ENCODE peak calls at places on chromosomes 3 and 15, in five cellular contexts. W, E, D, Q and S are unnamed samples.

GRCh38 chr3:103963599-103963998 is 1403.1 kb upstream of the ALCAM start:
- DNase-seq in W (no peak), Q (no peak), E (no peak), D (no peak), S (no peak)

GRCh38 chr3:157981819-157982218 is 124.4 kb downstream of the SHOX2 start:
- DNase-seq in E (no peak), Q (no peak), W (no peak), D (no peak), S (no peak)

GRCh38 chr3:72271215-72271614 is 486.3 kb upstream of the PROK2 start:
- DNase-seq in Q (no peak), E (no peak), W (peak), D (no peak), S (peak)

GRCh38 chr3:172467170-172467824 is 19.0 kb upstream of the GHSR start:
- DNase-seq in W (no peak), E (peak), D (no peak), Q (peak), S (peak)

GRCh38 chr3:38404286-38404685 is 49.4 kb upstream of the ACVR2B start:
- DNase-seq in E (peak), W (peak), Q (peak), D (peak), S (peak)

GRCh38 chr3:194300392-194300758 is 50.8 kb downstream of the CPN2 start:
- DNase-seq in W (peak), D (peak), E (peak), Q (peak), S (no peak)

GRCh38 chr3:126811530-126811929 is 107.5 kb downstream of the CHCHD6 start:
- DNase-seq in W (no peak), E (peak), D (no peak), Q (peak), S (peak)

GRCh38 chr15:80736571-80736970 is 41.5 kb downstream of the ABHD17C start:
- DNase-seq in E (peak), D (no peak), W (no peak), Q (peak), S (peak)

GRCh38 chr15:30985081-30985531 is 6.3 kb downstream of the MTMR10 start:
- DNase-seq in W (no peak), D (no peak), E (peak), Q (peak), S (peak)

GRCh38 chr3:50370594-50370993 is 11.3 kb upstream of the TMEM115 start:
- DNase-seq in W (no peak), E (peak), D (no peak), Q (peak), S (peak)

GRCh38 chr3:194364314-194364651 is 5.3 kb downstream of the LRRC15 start:
- DNase-seq in W (no peak), D (no peak), E (no peak), Q (no peak), S (no peak)

GRCh38 chr15:29676961-29677402 is 145.3 kb downstream of the TJP1 start:
- DNase-seq in W (no peak), Q (peak), D (no peak), E (peak), S (peak)

GRCh38 chr3:179732661-179733348 is 80.0 kb downstream of the USP13 start:
- DNase-seq in D (no peak), E (no peak), W (peak), Q (no peak), S (no peak)

GRCh38 chr3:126807795-126808194 is 103.8 kb downstream of the CHCHD6 start:
- DNase-seq in D (no peak), Q (no peak), E (peak), W (no peak), S (no peak)

GRCh38 chr3:8328971-8329370 is 172.7 kb upstream of the LMCD1 start:
- DNase-seq in E (no peak), W (no peak), D (no peak), Q (no peak), S (no peak)

GRCh38 chr3:18987862-18988447 is 160.4 kb upstream of the KCNH8 start:
- DNase-seq in W (no peak), Q (no peak), E (no peak), D (no peak), S (no peak)

GRCh38 chr15:33735637-33736247 is 232.6 kb upstream of the CHRM5 start:
- DNase-seq in Q (peak), E (peak), D (no peak), W (no peak), S (peak)

GRCh38 chr3:106130384-106131084 is 261.7 kb upstream of the CBLB start:
- DNase-seq in E (peak), D (no peak), W (no peak), Q (peak), S (peak)

GRCh38 chr3:142394921-142395622 is 52.8 kb downstream of the XRN1 start:
- DNase-seq in Q (peak), D (no peak), E (peak), W (no peak), S (peak)

GRCh38 chr3:186354100-186354499 is 7.9 kb downstream of the DGKG start:
- DNase-seq in E (no peak), Q (no peak), D (no peak), W (no peak), S (peak)

GRCh38 chr3:177746259-177747021 is 549.2 kb upstream of the TBL1XR1 start:
- DNase-seq in D (no peak), E (peak), Q (no peak), W (no peak), S (peak)

GRCh38 chr3:27910456-27910855 is 188.3 kb upstream of the EOMES start:
- DNase-seq in W (no peak), Q (peak), D (peak), E (no peak), S (no peak)

GRCh38 chr15:94417464-94418293 is 186.3 kb downstream of the MCTP2 start:
- DNase-seq in W (no peak), Q (no peak), E (no peak), D (no peak), S (no peak)

GRCh38 chr3:105328338-105328730 is 38.4 kb upstream of the ALCAM start:
- DNase-seq in Q (no peak), E (no peak), D (no peak), W (no peak), S (no peak)

GRCh38 chr3:172447611-172448579 is at the start of gene GHSR:
- DNase-seq in W (no peak), E (no peak), Q (no peak), D (no peak), S (no peak)

GRCh38 chr3:100869787-100870186 is 123.4 kb downstream of the ABI3BP start:
- DNase-seq in Q (peak), D (no peak), W (no peak), E (peak), S (peak)

GRCh38 chr15:34721802-34722795 is 32.7 kb downstream of the GJD2 start:
- DNase-seq in E (peak), D (peak), W (peak), Q (peak), S (peak)

GRCh38 chr3:15535757-15536156 is 14.3 kb upstream of the COLQ start:
- DNase-seq in W (no peak), D (no peak), Q (no peak), E (peak), S (peak)

GRCh38 chr15:70094690-70095311 is 2.9 kb downstream of the TLE3 start:
- DNase-seq in E (no peak), W (no peak), D (no peak), Q (peak), S (peak)

GRCh38 chr3:36813320-36813719 is 49.0 kb upstream of the DCLK3 start:
- DNase-seq in W (no peak), E (no peak), D (no peak), Q (no peak), S (no peak)

GRCh38 chr3:194185225-194185624 is 49.3 kb downstream of the HES1 start:
- DNase-seq in W (no peak), E (no peak), D (no peak), Q (no peak), S (no peak)

GRCh38 chr3:98966862-98967554 is 65.5 kb upstream of the DCBLD2 start:
- DNase-seq in D (no peak), Q (no peak), W (no peak), E (no peak), S (no peak)

GRCh38 chr3:48034000-48034516 is 17.8 kb upstream of the MAP4 start:
- DNase-seq in D (no peak), W (no peak), Q (peak), E (peak), S (peak)

DNA sequence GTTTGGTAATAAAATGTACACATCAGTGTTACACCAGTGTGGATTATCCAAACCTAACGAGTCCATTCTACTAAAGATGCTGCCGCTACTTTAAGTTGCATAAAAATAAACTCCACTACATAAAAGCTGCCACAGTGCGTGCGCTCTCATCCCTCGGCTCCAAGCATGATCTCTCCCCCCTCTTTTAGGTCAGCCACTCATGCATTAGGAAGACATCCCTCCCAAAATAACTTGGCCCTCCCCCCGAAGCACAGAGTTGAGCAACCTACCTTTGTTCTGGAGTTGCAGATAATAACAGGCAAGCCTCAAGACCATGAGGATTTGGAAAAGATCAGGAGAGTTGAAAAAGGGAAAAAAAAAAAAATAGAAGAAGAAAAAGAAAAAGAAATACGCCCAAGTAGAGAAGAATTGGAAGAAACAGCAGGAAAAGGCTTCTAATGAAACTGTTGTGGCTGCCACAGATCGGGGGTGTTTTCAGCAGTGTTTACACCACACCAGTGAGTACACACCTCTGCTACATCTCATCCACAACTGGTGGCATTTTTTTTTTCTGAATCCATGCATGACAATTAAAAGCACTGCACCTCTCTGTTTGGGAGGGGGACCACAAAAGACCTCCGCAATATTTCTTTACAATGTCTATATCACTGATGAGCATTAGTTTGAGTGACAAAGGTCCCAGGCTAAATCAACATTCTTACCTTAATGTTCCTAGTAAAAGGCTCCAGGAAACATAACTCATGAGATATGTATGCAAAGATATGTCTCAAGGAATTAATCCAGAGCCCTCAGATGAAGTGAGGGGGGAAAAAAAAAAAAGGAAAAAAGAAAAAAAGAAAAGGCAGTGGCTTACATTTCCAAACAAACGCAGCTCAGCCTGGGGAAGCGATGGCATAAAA is 339.1 kb downstream of the FOXP1 start:
- DNase-seq in Q (peak), W (peak), D (peak), E (peak), S (peak)
- H3K4me3 ChIP-seq in Q (peak), W (peak), D (no peak), E (peak), S (peak)

GRCh38 chr15:83486363-83486762 is 39.2 kb downstream of the SH3GL3 start:
- DNase-seq in D (no peak), E (no peak), Q (no peak), W (no peak), S (no peak)

GRCh38 chr15:83491486-83491885 is 44.3 kb downstream of the SH3GL3 start:
- DNase-seq in W (no peak), E (no peak), D (no peak), Q (no peak), S (no peak)

GRCh38 chr15:83483612-83484011 is 36.5 kb downstream of the SH3GL3 start:
- DNase-seq in E (no peak), Q (no peak), D (no peak), W (no peak), S (no peak)

GRCh38 chr15:83489690-83490089 is 42.5 kb downstream of the SH3GL3 start:
- DNase-seq in E (no peak), W (no peak), D (no peak), Q (no peak), S (no peak)

GRCh38 chr15:83487519-83487918 is 40.4 kb downstream of the SH3GL3 start:
- DNase-seq in Q (no peak), E (no peak), D (no peak), W (no peak), S (no peak)
- H3K4me3 ChIP-seq in Q (no peak), E (no peak), D (no peak), W (no peak), S (no peak)

GRCh38 chr3:2097641-2098191 is 950 bp upstream of the CNTN4 start:
- DNase-seq in Q (no peak), W (no peak), E (no peak), D (no peak), S (peak)
- H3K4me3 ChIP-seq in Q (no peak), W (no peak), E (no peak), D (peak), S (no peak)

GRCh38 chr15:100880139-100880896 is 687 bp downstream of the ALDH1A3 start:
- DNase-seq in E (no peak), W (no peak), Q (peak), D (no peak), S (peak)

GRCh38 chr15:100881573-100882336 is 2.1 kb downstream of the ALDH1A3 start:
- DNase-seq in E (no peak), Q (no peak), D (no peak), W (no peak), S (no peak)

GRCh38 chr15:100879461-100880138 is at the start of gene ALDH1A3:
- DNase-seq in Q (peak), E (peak), W (peak), D (peak), S (peak)

GRCh38 chr15:100879046-100879445 is 585 bp upstream of the ALDH1A3 start:
- DNase-seq in E (no peak), Q (no peak), D (no peak), W (no peak), S (peak)

GRCh38 chr15:100880897-100881242 is 1.2 kb downstream of the ALDH1A3 start:
- DNase-seq in E (no peak), Q (no peak), D (no peak), W (no peak), S (no peak)
- H3K4me3 ChIP-seq in E (no peak), Q (peak), D (no peak), W (peak), S (no peak)

GRCh38 chr15:60793656-60794055 is 314.7 kb upstream of the ICE2 start:
- DNase-seq in D (no peak), W (no peak), E (no peak), Q (no peak), S (no peak)

GRCh38 chr15:60797444-60798040 is 318.6 kb upstream of the ICE2 start:
- DNase-seq in Q (no peak), D (no peak), W (no peak), E (no peak), S (peak)

GRCh38 chr15:60795471-60795870 is 316.5 kb upstream of the ICE2 start:
- DNase-seq in W (no peak), Q (no peak), D (no peak), E (no peak), S (no peak)

GRCh38 chr15:60798821-60799220 is 319.9 kb upstream of the ICE2 start:
- DNase-seq in D (no peak), W (no peak), E (peak), Q (peak), S (peak)

GRCh38 chr15:60795889-60796288 is 316.9 kb upstream of the ICE2 start:
- DNase-seq in D (no peak), Q (no peak), E (no peak), W (no peak), S (no peak)
- H3K4me3 ChIP-seq in D (no peak), Q (no peak), E (no peak), W (no peak), S (no peak)

GRCh38 chr15:25787855-25788521 is 75.1 kb downstream of the ATP10A start:
- DNase-seq in E (peak), Q (no peak), W (no peak), D (no peak), S (no peak)

GRCh38 chr15:25790003-25790660 is 73.0 kb downstream of the ATP10A start:
- DNase-seq in E (peak), D (peak), Q (peak), W (peak), S (peak)

GRCh38 chr15:25787381-25787780 is 75.7 kb downstream of the ATP10A start:
- DNase-seq in W (no peak), Q (no peak), D (no peak), E (peak), S (no peak)

GRCh38 chr15:25789206-25789605 is 73.9 kb downstream of the ATP10A start:
- DNase-seq in W (no peak), D (peak), E (peak), Q (no peak), S (no peak)

DNA sequence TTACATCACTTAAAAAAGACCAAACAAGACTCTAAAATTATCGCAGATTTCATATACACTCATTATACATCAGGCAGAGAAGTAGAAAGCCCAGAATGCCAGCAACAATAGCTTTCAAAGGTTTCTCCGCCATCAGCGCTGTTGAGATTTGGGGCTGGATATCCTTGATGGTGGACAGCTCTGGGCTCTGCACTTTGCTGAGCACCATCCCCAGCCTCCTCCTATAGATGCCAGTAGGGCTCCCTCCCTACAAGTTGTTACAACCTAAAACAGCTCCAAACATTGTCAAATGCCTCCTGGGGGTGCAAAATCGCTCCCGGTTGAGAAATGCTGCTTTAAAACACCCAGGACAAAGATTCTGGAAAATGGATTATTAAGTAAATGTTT is 73.5 kb downstream of the ATP10A start:
- DNase-seq in W (no peak), Q (no peak), D (no peak), E (no peak), S (no peak)
- H3K4me3 ChIP-seq in W (no peak), Q (no peak), D (no peak), E (no peak), S (no peak)